ENCODE peak calls at places on chromosomes 5 and 9, in four cellular contexts. G, M, W and I are unnamed samples.

GRCh38 chr5:179238628-179238970 is 106.7 kb downstream of the ADAMTS2 start:
- DNase-seq in W (no peak), M (no peak), G (no peak), I (peak)

GRCh38 chr9:114733814-114734213 is 51.8 kb upstream of the TEX48 start:
- DNase-seq in W (no peak), G (no peak), M (no peak), I (no peak)

GRCh38 chr9:114836769-114837168 is 30.9 kb upstream of the TNFSF15 start:
- DNase-seq in M (no peak), G (no peak), W (no peak), I (no peak)

GRCh38 chr5:108311682-108312081 is 70.2 kb downstream of the FBXL17 start:
- DNase-seq in G (no peak), M (no peak), W (no peak), I (no peak)

GRCh38 chr5:65062684-65063083 is 294.0 kb downstream of the CWC27 start:
- DNase-seq in M (no peak), G (peak), W (no peak), I (peak)

GRCh38 chr5:133387621-133388020 is 224.7 kb downstream of the FSTL4 start:
- DNase-seq in M (no peak), G (no peak), W (no peak), I (no peak)

GRCh38 chr5:31492824-31493223 is 39.1 kb downstream of the DROSHA start:
- DNase-seq in M (no peak), G (no peak), W (no peak), I (no peak)

GRCh38 chr5:167307042-167307441 is 984.4 kb upstream of the WWC1 start:
- DNase-seq in M (no peak), W (no peak), G (no peak), I (no peak)

GRCh38 chr9:14315754-14316573 is 2.0 kb upstream of the NFIB start:
- DNase-seq in W (peak), G (peak), M (peak), I (peak)

DNA sequence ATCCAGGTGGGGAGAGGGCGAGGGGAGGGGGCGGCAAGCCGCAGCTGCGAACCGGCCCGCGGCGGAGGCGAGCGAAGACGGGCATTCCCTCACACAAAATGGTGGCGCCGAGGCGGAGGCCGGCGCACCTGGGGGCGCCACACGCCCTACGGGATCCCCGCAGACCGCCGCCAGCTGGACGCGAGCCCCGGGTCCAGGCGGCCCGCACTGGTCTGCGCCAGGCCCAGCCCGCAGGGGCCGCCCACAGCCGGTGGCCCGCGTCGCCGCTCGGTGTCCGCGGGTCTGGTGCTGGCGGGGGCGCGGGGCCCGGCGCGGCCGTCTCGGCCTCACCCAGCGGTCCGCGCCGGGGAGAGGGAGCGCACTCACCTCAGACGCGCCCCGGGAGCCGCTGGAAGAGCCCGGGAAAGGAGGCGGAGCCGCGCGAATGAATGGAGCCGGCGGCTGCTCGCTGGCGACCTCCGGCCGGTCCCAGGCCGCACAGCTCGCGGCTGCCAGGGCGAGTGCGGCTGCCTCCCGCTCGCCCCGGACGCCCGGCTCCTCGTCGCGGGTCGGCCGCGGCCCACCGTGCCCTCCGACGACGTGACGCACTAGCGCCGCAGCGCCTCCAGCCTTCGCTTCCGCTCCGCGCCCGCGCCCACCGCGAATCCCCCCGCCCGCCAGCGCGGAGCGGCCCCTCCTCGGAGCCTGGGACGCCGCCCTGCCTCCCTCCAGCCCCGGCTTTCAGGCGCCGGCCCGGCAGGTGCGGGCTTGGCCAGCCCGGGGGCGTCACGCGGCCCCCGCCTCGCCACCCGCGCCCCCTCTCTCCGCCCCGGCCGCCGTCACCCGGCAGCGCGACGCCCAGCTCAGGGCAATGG is at the start of gene FAM169A:
- DNase-seq in M (peak), G (peak), W (peak), I (peak)
- H3K27ac ChIP-seq in M (peak), G (peak), W (peak), I (no peak)

GRCh38 chr5:75844301-75844700 is 127.1 kb upstream of the POC5 start:
- DNase-seq in M (no peak), W (no peak), G (no peak), I (no peak)
- H3K27ac ChIP-seq in M (no peak), W (no peak), G (no peak), I (no peak)

DNA sequence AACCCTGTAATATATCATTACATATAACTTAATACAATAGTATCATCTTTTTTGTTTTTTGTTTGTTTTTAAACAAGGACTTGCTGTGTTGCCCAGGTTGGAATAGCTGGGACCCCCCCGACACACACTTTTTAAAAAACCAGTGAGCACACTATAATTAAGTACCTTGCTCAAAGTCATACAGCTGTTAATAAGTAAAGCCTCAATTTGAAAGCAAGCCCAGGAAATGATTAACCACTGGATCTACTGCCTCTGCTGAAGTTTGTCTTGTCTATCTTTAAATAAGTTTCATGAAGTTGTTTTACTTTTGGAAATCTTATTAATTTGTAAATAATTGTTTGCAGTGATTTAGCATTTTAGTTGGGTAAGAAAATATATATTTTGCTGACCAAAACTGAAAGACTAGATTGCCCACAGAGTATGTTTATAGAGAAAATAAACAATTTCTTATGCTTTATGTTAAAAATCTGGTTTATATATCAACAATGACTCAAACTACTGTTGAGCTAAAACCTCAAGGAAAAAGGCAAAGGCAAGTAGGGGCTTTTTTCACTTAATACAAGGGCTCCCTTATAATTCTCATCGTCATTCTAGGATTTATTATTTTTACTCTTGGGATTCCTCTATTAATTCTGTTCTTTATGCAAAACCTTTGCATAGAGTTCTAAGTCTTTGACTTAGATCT is 5.8 kb upstream of the CARNMT1 start:
- DNase-seq in W (no peak), M (no peak), G (no peak), I (no peak)
- H3K27ac ChIP-seq in W (no peak), M (no peak), G (no peak), I (no peak)

DNA sequence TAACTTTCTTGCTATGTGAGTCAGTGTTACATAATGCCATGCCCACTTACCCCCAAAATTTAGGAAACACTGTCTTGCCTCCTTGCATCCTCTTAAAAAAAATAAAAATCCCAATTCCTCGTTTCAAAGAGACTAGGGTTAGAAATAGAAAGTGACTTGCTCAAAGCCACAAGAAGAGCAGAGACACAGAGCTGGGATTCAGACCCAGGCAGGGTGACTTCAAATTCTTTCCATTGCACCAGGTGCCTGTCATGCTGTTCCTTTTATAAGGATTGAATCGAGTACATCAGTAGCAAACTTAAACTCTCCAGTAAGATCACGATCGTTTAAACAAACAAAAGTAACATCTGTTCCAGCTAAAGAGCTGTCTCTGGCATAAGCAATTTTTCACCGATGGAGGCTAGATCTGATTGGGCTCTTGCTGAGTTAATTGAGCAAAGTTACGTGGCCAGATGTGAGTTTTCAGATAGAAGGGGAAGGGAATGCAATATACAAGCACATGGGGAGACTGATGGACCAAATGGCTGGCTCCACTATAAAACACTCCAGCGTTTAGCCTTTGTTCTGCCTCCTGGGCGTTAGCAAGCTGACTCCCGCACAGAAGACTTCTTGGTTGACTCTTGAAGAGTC is 176.9 kb downstream of the PALM2AKAP2 start:
- DNase-seq in M (peak), W (no peak), G (no peak), I (no peak)
- H3K27ac ChIP-seq in M (peak), W (no peak), G (no peak), I (no peak)

GRCh38 chr9:87713990-87714335 is 12.0 kb upstream of the CTSL start:
- DNase-seq in W (no peak), M (no peak), G (no peak), I (no peak)
- H3K27ac ChIP-seq in W (peak), M (no peak), G (peak), I (no peak)

DNA sequence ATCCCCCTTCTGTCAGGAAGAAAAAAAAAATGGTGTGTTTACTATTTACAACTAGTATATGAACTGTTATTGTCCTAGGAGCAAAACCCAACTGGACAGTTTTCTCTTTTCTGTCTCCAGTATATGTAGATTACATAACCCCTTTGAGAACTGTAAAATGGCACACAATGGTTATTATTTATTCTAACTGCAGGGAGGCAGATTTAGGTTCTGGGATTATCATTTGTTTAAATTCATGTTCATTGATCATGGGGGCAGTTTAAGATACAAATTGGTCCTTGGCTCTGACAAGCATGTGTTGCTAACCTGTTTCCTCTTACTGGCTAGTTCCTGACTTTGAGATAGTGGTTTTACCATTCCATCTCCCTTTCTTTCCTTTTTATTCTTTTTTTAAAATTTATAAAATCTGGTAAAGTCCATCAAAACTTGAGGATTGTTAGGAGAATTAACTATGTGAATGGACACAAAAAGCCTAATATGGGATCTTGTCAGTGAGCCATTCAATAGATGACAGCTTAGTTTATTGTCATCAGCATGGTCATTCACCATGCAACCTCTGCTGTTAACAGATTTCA is 209.9 kb upstream of the PAPPA start:
- DNase-seq in G (no peak), M (no peak), W (no peak), I (no peak)
- H3K27ac ChIP-seq in G (peak), M (no peak), W (peak), I (peak)